ENCODE peak calls at places on chromosomes 4 and X, in five cellular contexts. X is endodermal cell, C is tibial nerve, T is SK-N-DZ, G is HTR-8/SVneo. Y is an unnamed sample.

GRCh38 chr4:64670647-64671046 is 261.4 kb upstream of the TECRL start:
- DNase-seq in T (no peak), X (no peak), C (no peak), G (no peak), Y (no peak)

GRCh38 chr4:770022-770421 is 55.9 kb downstream of the CPLX1 start:
- DNase-seq in C (no peak), G (no peak), X (no peak), T (no peak), Y (no peak)

GRCh38 chrX:20118065-20118824 is 1.5 kb upstream of the MAP7D2 start:
- DNase-seq in X (no peak), C (no peak), G (no peak), T (no peak), Y (no peak)

GRCh38 chrX:71634366-71634765 is 16.1 kb upstream of the CXCR3 start:
- DNase-seq in X (no peak), C (no peak), G (no peak), T (no peak), Y (no peak)

GRCh38 chr4:81723927-81724587 is 252.3 kb upstream of the RASGEF1B start:
- DNase-seq in C (peak; percentile 63), T (no peak), X (no peak), G (no peak), Y (no peak)

GRCh38 chrX:80876877-80877276 is 67.2 kb upstream of the BRWD3 start:
- DNase-seq in C (no peak), X (no peak), G (no peak), T (peak; percentile 32), Y (no peak)

GRCh38 chrX:9267415-9267814 is 197.4 kb upstream of the TBL1X start:
- DNase-seq in X (no peak), C (no peak), T (no peak), G (no peak), Y (no peak)

GRCh38 chr4:110484029-110484428 is 8.1 kb downstream of the ENPEP start:
- DNase-seq in T (no peak), X (no peak), C (no peak), G (no peak), Y (no peak)

GRCh38 chr4:119233750-119234149 is 21.2 kb downstream of the USP53 start:
- DNase-seq in C (no peak), X (no peak), G (no peak), T (no peak), Y (no peak)

GRCh38 chr4:132344924-132345828 is 803.9 kb upstream of the PCDH10 start:
- DNase-seq in T (no peak), X (no peak), G (no peak), C (no peak), Y (no peak)

GRCh38 chrX:151982217-151982616 is 7.7 kb upstream of the GABRE start:
- DNase-seq in C (no peak), X (no peak), G (no peak), T (no peak), Y (peak; percentile 12)

GRCh38 chr4:81466841-81467671 is 4.7 kb downstream of the RASGEF1B start:
- DNase-seq in C (peak; percentile 94), X (peak; percentile 90), T (peak; percentile 56), G (no peak), Y (peak; percentile 39)

GRCh38 chr4:173436149-173436579 is 37.2 kb upstream of the SCRG1 start:
- DNase-seq in C (no peak), T (no peak), X (no peak), G (no peak), Y (no peak)

GRCh38 chr4:39855909-39856512 is 121.7 kb downstream of the PDS5A start:
- DNase-seq in C (no peak), G (peak; percentile 32), T (no peak), X (no peak), Y (no peak)

GRCh38 chr4:170979736-170980135 is 833.5 kb upstream of the GALNTL6 start:
- DNase-seq in C (no peak), T (no peak), X (peak; percentile 61), G (no peak), Y (no peak)

GRCh38 chr4:189809885-189810284 is 130.8 kb upstream of the FRG1 start:
- DNase-seq in C (no peak), G (no peak), X (no peak), T (no peak), Y (no peak)

GRCh38 chr4:25379591-25379990 is 2.5 kb downstream of the ANAPC4 start:
- DNase-seq in G (no peak), C (no peak), T (no peak), X (no peak), Y (no peak)

GRCh38 chr4:40555176-40555900 is 74.3 kb downstream of the RBM47 start:
- DNase-seq in T (no peak), G (no peak), C (no peak), X (no peak), Y (no peak)